ENCODE peak calls at places on chromosomes 6 and 20, in ten cellular contexts. T, Q, Z, A, R, N, M, Y, O and S are unnamed samples.
A peak's percentile ranks its signal among the peaks of the same experiment; 100 is the strongest.

GRCh38 chr6:24859608-24860007 is 60.9 kb upstream of the ARMH2 start:
- DNase-seq in A (peak; percentile 78), T (no peak), M (no peak), Z (no peak), N (no peak), R (no peak), Y (no peak), Q (no peak), O (peak; percentile 23), S (no peak)

GRCh38 chr6:129488313-129488712 is 221.7 kb downstream of the ARHGAP18 start:
- DNase-seq in T (no peak), R (no peak), Y (no peak), A (no peak), M (no peak), N (no peak), Z (no peak), Q (no peak), O (no peak), S (no peak)

GRCh38 chr6:70254784-70255183 is 48.1 kb downstream of the COL9A1 start:
- DNase-seq in A (no peak), R (no peak), T (no peak), Y (no peak), N (no peak), Q (no peak), M (no peak), O (no peak), Z (no peak), S (no peak)

GRCh38 chr20:37309941-37310590 is 20.6 kb downstream of the MANBAL start:
- DNase-seq in Y (no peak), N (no peak), R (no peak), Z (no peak), O (no peak), A (peak; percentile 94), M (no peak), Q (no peak), T (no peak), S (peak; percentile 54)

GRCh38 chr6:108156180-108156937 is 9.5 kb upstream of the NR2E1 start:
- DNase-seq in R (no peak), T (no peak), O (no peak), A (peak; percentile 58), N (no peak), Z (no peak), Q (no peak), M (no peak), Y (no peak), S (no peak)

GRCh38 chr20:10637062-10637559 is 36.7 kb downstream of the JAG1 start:
- DNase-seq in M (no peak), T (peak; percentile 73), O (peak; percentile 75), N (peak; percentile 63), A (no peak), Q (no peak), Z (no peak), R (no peak), Y (no peak), S (no peak)

GRCh38 chr6:127775371-127775770 is 125.5 kb downstream of the THEMIS start:
- DNase-seq in O (no peak), T (no peak), N (peak; percentile 43), M (no peak), Q (no peak), Z (no peak), A (no peak), R (no peak), Y (no peak), S (no peak)

GRCh38 chr20:10842116-10842515 is 168.3 kb upstream of the JAG1 start:
- DNase-seq in A (no peak), Z (no peak), N (no peak), Y (no peak), O (peak; percentile 40), T (no peak), Q (no peak), R (no peak), M (no peak), S (no peak)

GRCh38 chr6:83844170-83844569 is 9.0 kb upstream of the RIPPLY2 start:
- DNase-seq in R (no peak), Z (no peak), Y (no peak), A (no peak), Q (no peak), N (no peak), M (no peak), O (no peak), T (no peak), S (no peak)

GRCh38 chr6:14596410-14596809 is 478.8 kb downstream of the CD83 start:
- DNase-seq in T (peak; percentile 99), R (no peak), Z (no peak), N (no peak), Q (no peak), O (peak; percentile 97), A (no peak), M (no peak), Y (no peak), S (no peak)

GRCh38 chr20:14948416-14948815 is 611.0 kb upstream of the FLRT3 start:
- DNase-seq in T (peak; percentile 13), M (no peak), O (no peak), N (no peak), A (no peak), R (no peak), Z (no peak), Y (no peak), Q (no peak), S (no peak)

GRCh38 chr6:158185729-158186456 is 17.7 kb downstream of the GTF2H5 start:
- DNase-seq in Z (no peak), O (peak; percentile 68), N (peak; percentile 55), A (no peak), Y (no peak), R (no peak), T (peak; percentile 72), Q (no peak), M (no peak), S (no peak)